ENCODE peak calls at places on chromosomes 5 and 9, in six cellular contexts. One of them, this sample, is unnamed.

GRCh38 chr9:128121924-128122808 is 5.4 kb downstream of the PTGES2 start:
- DNase-seq in tibial artery: peak; percentile 59
- DNase-seq in D721Med: peak; percentile 4
- DNase-seq in activated CD4-positive, alpha-beta T cell treated with anti-CD3 and anti-CD28 coated beads for 1 hour: no peak
- DNase-seq in AG04450: no peak
- DNase-seq in NCI-H2081: no peak
- DNase-seq in this sample: no peak

GRCh38 chr5:140480310-140481014 is 67.0 kb upstream of the EIF4EBP3 start:
- DNase-seq in activated CD4-positive, alpha-beta T cell treated with anti-CD3 and anti-CD28 coated beads for 1 hour: no peak
- DNase-seq in tibial artery: no peak
- DNase-seq in D721Med: no peak
- DNase-seq in AG04450: no peak
- DNase-seq in NCI-H2081: no peak
- DNase-seq in this sample: no peak

GRCh38 chr5:43573058-43573457 is 16.2 kb upstream of the PAIP1 start:
- DNase-seq in NCI-H2081: no peak
- DNase-seq in AG04450: no peak
- DNase-seq in D721Med: no peak
- DNase-seq in activated CD4-positive, alpha-beta T cell treated with anti-CD3 and anti-CD28 coated beads for 1 hour: no peak
- DNase-seq in tibial artery: no peak
- DNase-seq in this sample: no peak

GRCh38 chr5:94969174-94969573 is 315.7 kb downstream of the MCTP1 start:
- DNase-seq in NCI-H2081: peak; percentile 8
- DNase-seq in D721Med: no peak
- DNase-seq in activated CD4-positive, alpha-beta T cell treated with anti-CD3 and anti-CD28 coated beads for 1 hour: no peak
- DNase-seq in tibial artery: no peak
- DNase-seq in AG04450: no peak
- DNase-seq in this sample: no peak

GRCh38 chr9:14320272-14321245 is 6.6 kb upstream of the NFIB start:
- DNase-seq in D721Med: no peak
- DNase-seq in AG04450: peak; percentile 80
- DNase-seq in activated CD4-positive, alpha-beta T cell treated with anti-CD3 and anti-CD28 coated beads for 1 hour: no peak
- DNase-seq in NCI-H2081: peak; percentile 25
- DNase-seq in tibial artery: no peak
- DNase-seq in this sample: no peak

GRCh38 chr5:68114641-68115040 is 100.9 kb upstream of the PIK3R1 start:
- DNase-seq in tibial artery: no peak
- DNase-seq in activated CD4-positive, alpha-beta T cell treated with anti-CD3 and anti-CD28 coated beads for 1 hour: no peak
- DNase-seq in AG04450: peak; percentile 48
- DNase-seq in D721Med: no peak
- DNase-seq in NCI-H2081: no peak
- DNase-seq in this sample: no peak

GRCh38 chr9:117545846-117546245 is 131.0 kb upstream of the ASTN2 start:
- DNase-seq in activated CD4-positive, alpha-beta T cell treated with anti-CD3 and anti-CD28 coated beads for 1 hour: no peak
- DNase-seq in AG04450: no peak
- DNase-seq in NCI-H2081: no peak
- DNase-seq in D721Med: no peak
- DNase-seq in tibial artery: no peak
- DNase-seq in this sample: no peak

GRCh38 chr9:114283551-114284111 is 39.3 kb upstream of the ORM1 start:
- DNase-seq in D721Med: no peak
- DNase-seq in activated CD4-positive, alpha-beta T cell treated with anti-CD3 and anti-CD28 coated beads for 1 hour: no peak
- DNase-seq in NCI-H2081: no peak
- DNase-seq in tibial artery: peak; percentile 58
- DNase-seq in AG04450: no peak
- DNase-seq in this sample: no peak

GRCh38 chr9:109968332-109968657 is 188.3 kb downstream of the PALM2AKAP2 start:
- DNase-seq in D721Med: no peak
- DNase-seq in tibial artery: no peak
- DNase-seq in activated CD4-positive, alpha-beta T cell treated with anti-CD3 and anti-CD28 coated beads for 1 hour: no peak
- DNase-seq in NCI-H2081: no peak
- DNase-seq in AG04450: no peak
- DNase-seq in this sample: no peak

GRCh38 chr5:36099748-36100147 is 33.1 kb upstream of the UGT3A2 start:
- DNase-seq in activated CD4-positive, alpha-beta T cell treated with anti-CD3 and anti-CD28 coated beads for 1 hour: no peak
- DNase-seq in NCI-H2081: no peak
- DNase-seq in tibial artery: no peak
- DNase-seq in D721Med: no peak
- DNase-seq in AG04450: no peak
- DNase-seq in this sample: no peak

GRCh38 chr5:139653616-139654015 is 5.5 kb downstream of the CXXC5 start:
- DNase-seq in NCI-H2081: peak; percentile 25
- DNase-seq in D721Med: no peak
- DNase-seq in tibial artery: no peak
- DNase-seq in AG04450: no peak
- DNase-seq in activated CD4-positive, alpha-beta T cell treated with anti-CD3 and anti-CD28 coated beads for 1 hour: no peak
- DNase-seq in this sample: no peak

GRCh38 chr9:91037511-91038482 is 236.2 kb downstream of the SYK start:
- DNase-seq in D721Med: no peak
- DNase-seq in tibial artery: peak; percentile 82
- DNase-seq in NCI-H2081: no peak
- DNase-seq in AG04450: peak; percentile 80
- DNase-seq in activated CD4-positive, alpha-beta T cell treated with anti-CD3 and anti-CD28 coated beads for 1 hour: no peak
- DNase-seq in this sample: no peak

GRCh38 chr9:35618854-35619799 is 914 bp upstream of the CD72 start:
- DNase-seq in activated CD4-positive, alpha-beta T cell treated with anti-CD3 and anti-CD28 coated beads for 1 hour: no peak
- DNase-seq in NCI-H2081: no peak
- DNase-seq in AG04450: no peak
- DNase-seq in D721Med: no peak
- DNase-seq in tibial artery: no peak
- DNase-seq in this sample: no peak

GRCh38 chr5:2038337-2039179 is 155.8 kb upstream of the IRX4 start:
- DNase-seq in D721Med: peak; percentile 61
- DNase-seq in activated CD4-positive, alpha-beta T cell treated with anti-CD3 and anti-CD28 coated beads for 1 hour: peak; percentile 33
- DNase-seq in NCI-H2081: peak; percentile 40
- DNase-seq in tibial artery: no peak
- DNase-seq in AG04450: no peak
- DNase-seq in this sample: peak; percentile 62

GRCh38 chr5:80216096-80216495 is 39.8 kb downstream of the SERINC5 start:
- DNase-seq in D721Med: no peak
- DNase-seq in AG04450: no peak
- DNase-seq in tibial artery: no peak
- DNase-seq in activated CD4-positive, alpha-beta T cell treated with anti-CD3 and anti-CD28 coated beads for 1 hour: no peak
- DNase-seq in NCI-H2081: no peak
- DNase-seq in this sample: no peak

GRCh38 chr5:54885636-54886035 is 99.8 kb downstream of the ESM1 start:
- DNase-seq in AG04450: no peak
- DNase-seq in activated CD4-positive, alpha-beta T cell treated with anti-CD3 and anti-CD28 coated beads for 1 hour: no peak
- DNase-seq in D721Med: no peak
- DNase-seq in tibial artery: no peak
- DNase-seq in NCI-H2081: no peak
- DNase-seq in this sample: no peak

GRCh38 chr5:173477320-173478055 is 139.0 kb downstream of the BOD1 start:
- DNase-seq in tibial artery: peak; percentile 80
- DNase-seq in NCI-H2081: no peak
- DNase-seq in AG04450: no peak
- DNase-seq in activated CD4-positive, alpha-beta T cell treated with anti-CD3 and anti-CD28 coated beads for 1 hour: no peak
- DNase-seq in D721Med: no peak
- DNase-seq in this sample: no peak

GRCh38 chr9:70352802-70353201 is 61.7 kb downstream of the KLF9 start:
- DNase-seq in AG04450: no peak
- DNase-seq in tibial artery: no peak
- DNase-seq in activated CD4-positive, alpha-beta T cell treated with anti-CD3 and anti-CD28 coated beads for 1 hour: no peak
- DNase-seq in NCI-H2081: no peak
- DNase-seq in D721Med: no peak
- DNase-seq in this sample: no peak

GRCh38 chr5:117590944-117591343 is 1016.3 kb upstream of the SEMA6A start:
- DNase-seq in AG04450: no peak
- DNase-seq in NCI-H2081: peak; percentile 0
- DNase-seq in tibial artery: no peak
- DNase-seq in activated CD4-positive, alpha-beta T cell treated with anti-CD3 and anti-CD28 coated beads for 1 hour: no peak
- DNase-seq in D721Med: no peak
- DNase-seq in this sample: no peak

This sample was measured in NCI-H2029.